ENCODE peak calls at places on chromosomes 2 and 18, in four cellular contexts. O is nephron progenitor cell, G is A172, H is frontal cortex. X is an unnamed sample.
A peak's percentile ranks its signal among the peaks of the same experiment; 100 is the strongest.

GRCh38 chr2:27765621-27766286 is 5.8 kb upstream of the MRPL33 start:
- DNase-seq in O (no peak), G (no peak), H (no peak), X (no peak)

GRCh38 chr2:26327291-26328272 is 18.4 kb upstream of the SELENOI start:
- DNase-seq in O (no peak), G (no peak), H (no peak), X (no peak)

GRCh38 chr2:162401871-162402270 is 57.9 kb downstream of the GCA start:
- DNase-seq in O (no peak), G (no peak), H (no peak), X (no peak)

GRCh38 chr2:584863-585823 is 92.1 kb downstream of the TMEM18 start:
- DNase-seq in O (no peak), G (peak; percentile 11), H (no peak), X (no peak)

GRCh38 chr2:237438082-237438925 is 24.3 kb upstream of the COL6A3 start:
- DNase-seq in O (no peak), G (no peak), H (no peak), X (no peak)

GRCh38 chr2:206231669-206232286 is 42.7 kb upstream of the ZDBF2 start:
- DNase-seq in O (no peak), G (no peak), H (no peak), X (no peak)

GRCh38 chr2:80293026-80293425 is 11.5 kb downstream of the LRRTM1 start:
- DNase-seq in O (no peak), G (no peak), H (no peak), X (no peak)

GRCh38 chr18:2104620-2105462 is 466.5 kb downstream of the METTL4 start:
- DNase-seq in O (peak; percentile 46), G (peak; percentile 72), H (peak; percentile 5), X (peak; percentile 62)

GRCh38 chr2:131673400-131674173 is 145.9 kb downstream of the CCDC74A start:
- DNase-seq in O (peak; percentile 81), G (peak; percentile 46), H (peak; percentile 48), X (peak; percentile 87)

GRCh38 chr2:161677634-161678033 is 53.4 kb downstream of the SLC4A10 start:
- DNase-seq in O (no peak), G (no peak), H (no peak), X (no peak)

GRCh38 chr2:158912765-158913164 is 55.7 kb upstream of the TANC1 start:
- DNase-seq in O (no peak), G (no peak), H (no peak), X (no peak)

GRCh38 chr2:223032187-223033142 is 19.5 kb upstream of the KCNE4 start:
- DNase-seq in O (no peak), G (no peak), H (no peak), X (no peak)

GRCh38 chr2:228446732-228447131 is 265.2 kb upstream of the SPHKAP start:
- DNase-seq in O (no peak), G (peak; percentile 5), H (no peak), X (peak; percentile 37)

GRCh38 chr2:236063994-236064393 is 104.2 kb downstream of the GBX2 start:
- DNase-seq in O (no peak), G (no peak), H (no peak), X (no peak)

GRCh38 chr2:14951569-14952285 is 319.2 kb downstream of the LRATD1 start:
- DNase-seq in O (no peak), G (no peak), H (no peak), X (no peak)

GRCh38 chr2:224946911-224947310 is 95.4 kb downstream of the DOCK10 start:
- DNase-seq in O (no peak), G (peak; percentile 78), H (no peak), X (no peak)

GRCh38 chr18:63131106-63131943 is 188.2 kb downstream of the BCL2 start:
- DNase-seq in O (no peak), G (peak; percentile 31), H (no peak), X (no peak)

GRCh38 chr2:54081574-54081973 is 33.8 kb upstream of the ACYP2 start:
- DNase-seq in O (no peak), G (peak; percentile 85), H (no peak), X (no peak)

GRCh38 chr2:109102588-109103233 is 26.3 kb upstream of the SH3RF3 start:
- DNase-seq in O (no peak), G (no peak), H (no peak), X (no peak)

GRCh38 chr2:142974288-142975024 is 97.0 kb downstream of the KYNU start:
- DNase-seq in O (no peak), G (peak; percentile 51), H (no peak), X (no peak)

GRCh38 chr2:109591236-109591635 is 22.5 kb downstream of the SEPTIN10 start:
- DNase-seq in O (no peak), G (no peak), H (no peak), X (no peak)

GRCh38 chr2:10384089-10384734 is 63.9 kb downstream of the ODC1 start:
- DNase-seq in O (no peak), G (no peak), H (no peak), X (no peak)

GRCh38 chr2:65232636-65233035 is 5.0 kb downstream of the ACTR2 start:
- DNase-seq in O (no peak), G (peak; percentile 59), H (no peak), X (no peak)

GRCh38 chr2:132562245-132562644 is 107.8 kb downstream of the LYPD1 start:
- DNase-seq in O (no peak), G (no peak), H (no peak), X (no peak)

GRCh38 chr18:37499008-37499407 is 66.6 kb downstream of the CELF4 start:
- DNase-seq in O (no peak), G (no peak), H (no peak), X (no peak)

GRCh38 chr2:33038799-33039198 is 92.0 kb downstream of the LTBP1 start:
- DNase-seq in O (no peak), G (no peak), H (no peak), X (no peak)

GRCh38 chr2:156430236-156430977 is 5.8 kb upstream of the GPD2 start:
- DNase-seq in O (no peak), G (peak; percentile 16), H (no peak), X (no peak)

GRCh38 chr2:170929686-170930050 is 615 bp downstream of the GORASP2 start:
- DNase-seq in O (peak; percentile 75), G (peak; percentile 32), H (peak; percentile 33), X (peak; percentile 56)

GRCh38 chr2:167579826-167580225 is 667.6 kb downstream of the STK39 start:
- DNase-seq in O (no peak), G (no peak), H (no peak), X (no peak)

X was measured in glutamatergic neuron.